ENCODE peak calls at places on chromosomes 12 and 14, in five cellular contexts. One of them, this sample, is unnamed.

GRCh38 chr14:34874386-34875030 is 652 bp downstream of the BAZ1A start:
- DNase-seq in HCT116: no peak
- DNase-seq in SK-N-SH: peak; percentile 86
- DNase-seq in PC-3: peak; percentile 48
- DNase-seq in GM23248: peak; percentile 79
- DNase-seq in this sample: peak; percentile 49

GRCh38 chr12:47080725-47081502 is 1.2 kb upstream of the AMIGO2 start:
- DNase-seq in GM23248: peak; percentile 77
- DNase-seq in PC-3: peak; percentile 75
- DNase-seq in SK-N-SH: no peak
- DNase-seq in HCT116: no peak
- DNase-seq in this sample: no peak

GRCh38 chr14:70114621-70115156 is 74.1 kb downstream of the SLC8A3 start:
- DNase-seq in HCT116: no peak
- DNase-seq in GM23248: no peak
- DNase-seq in SK-N-SH: no peak
- DNase-seq in PC-3: no peak
- DNase-seq in this sample: no peak

GRCh38 chr14:92497391-92497790 is 16.2 kb upstream of the RIN3 start:
- DNase-seq in HCT116: no peak
- DNase-seq in PC-3: no peak
- DNase-seq in GM23248: no peak
- DNase-seq in SK-N-SH: no peak
- DNase-seq in this sample: no peak

GRCh38 chr12:52526511-52526951 is 6.3 kb upstream of the KRT5 start:
- DNase-seq in HCT116: no peak
- DNase-seq in SK-N-SH: no peak
- DNase-seq in PC-3: no peak
- DNase-seq in GM23248: no peak
- DNase-seq in this sample: no peak

GRCh38 chr14:101489092-101489760 is 72.1 kb upstream of the DIO3 start:
- DNase-seq in PC-3: no peak
- DNase-seq in HCT116: no peak
- DNase-seq in SK-N-SH: no peak
- DNase-seq in GM23248: no peak
- DNase-seq in this sample: no peak

GRCh38 chr14:100433428-100433814 is 110.3 kb downstream of the SLC25A47 start:
- DNase-seq in GM23248: peak; percentile 36
- DNase-seq in HCT116: no peak
- DNase-seq in PC-3: no peak
- DNase-seq in SK-N-SH: no peak
- DNase-seq in this sample: no peak

GRCh38 chr12:27732281-27732680 is 21.6 kb downstream of the MRPS35 start:
- DNase-seq in HCT116: no peak
- DNase-seq in PC-3: peak; percentile 51
- DNase-seq in SK-N-SH: no peak
- DNase-seq in GM23248: peak; percentile 26
- DNase-seq in this sample: peak; percentile 52

GRCh38 chr14:85619866-85620265 is 89.9 kb downstream of the FLRT2 start:
- DNase-seq in SK-N-SH: no peak
- DNase-seq in HCT116: no peak
- DNase-seq in PC-3: no peak
- DNase-seq in GM23248: no peak
- DNase-seq in this sample: no peak

GRCh38 chr14:68922201-68922613 is 56.9 kb downstream of the ACTN1 start:
- DNase-seq in GM23248: no peak
- DNase-seq in SK-N-SH: peak; percentile 65
- DNase-seq in HCT116: no peak
- DNase-seq in PC-3: no peak
- DNase-seq in this sample: no peak

GRCh38 chr14:96162265-96162664 is 42.4 kb upstream of the BDKRB2 start:
- DNase-seq in HCT116: no peak
- DNase-seq in SK-N-SH: no peak
- DNase-seq in PC-3: no peak
- DNase-seq in GM23248: peak; percentile 34
- DNase-seq in this sample: no peak

GRCh38 chr12:127785535-127785934 is 481.4 kb upstream of the TMEM132C start:
- DNase-seq in HCT116: no peak
- DNase-seq in SK-N-SH: no peak
- DNase-seq in PC-3: peak; percentile 66
- DNase-seq in GM23248: peak; percentile 89
- DNase-seq in this sample: no peak

GRCh38 chr12:24198070-24198469 is 248.6 kb upstream of the SOX5 start:
- DNase-seq in PC-3: no peak
- DNase-seq in SK-N-SH: no peak
- DNase-seq in GM23248: no peak
- DNase-seq in HCT116: no peak
- DNase-seq in this sample: no peak
- H3K9ac ChIP-seq in PC-3: no peak overlapping the region
- H3K9ac ChIP-seq in SK-N-SH: no peak overlapping the region
- H3K9ac ChIP-seq in GM23248: no peak overlapping the region
- H3K9ac ChIP-seq in HCT116: no peak overlapping the region
- H3K9ac ChIP-seq in this sample: no peak overlapping the region

DNA sequence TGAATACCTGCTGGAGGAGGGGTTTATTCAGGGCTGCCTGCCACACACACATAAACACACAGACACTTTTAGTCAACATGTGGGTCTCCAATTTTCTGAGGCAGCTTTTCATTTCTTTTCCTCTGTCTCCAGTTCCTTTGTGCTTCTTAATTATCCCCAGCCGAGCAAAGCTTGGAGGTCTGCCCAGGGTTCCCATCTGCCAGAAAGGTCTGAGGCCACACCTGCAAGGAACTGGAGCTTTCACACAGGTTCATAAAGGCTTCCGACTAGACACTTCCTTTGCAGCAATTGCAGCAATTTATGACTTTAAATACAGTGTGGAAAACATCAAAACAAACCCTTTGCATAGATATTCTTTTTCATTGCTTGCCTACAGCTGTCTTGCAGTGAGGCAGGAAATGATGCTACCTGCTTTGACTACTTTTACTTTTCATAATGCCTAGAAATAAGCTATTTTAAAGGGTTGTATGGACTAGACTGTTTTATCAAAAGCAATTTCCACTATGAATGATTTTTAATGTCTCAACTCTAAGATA is 1318.9 kb downstream of the AACS start:
- DNase-seq in SK-N-SH: no peak
- DNase-seq in GM23248: no peak
- DNase-seq in PC-3: no peak
- DNase-seq in HCT116: no peak
- DNase-seq in this sample: no peak
- TF ChIP-seq EZH2phosphoT487 in SK-N-SH: no peak
- TF ChIP-seq EZH2phosphoT487 in GM23248: no peak
- TF ChIP-seq EZH2phosphoT487 in PC-3: no peak
- TF ChIP-seq EZH2phosphoT487 in HCT116: no peak
- TF ChIP-seq EZH2phosphoT487 in this sample: no peak

DNA sequence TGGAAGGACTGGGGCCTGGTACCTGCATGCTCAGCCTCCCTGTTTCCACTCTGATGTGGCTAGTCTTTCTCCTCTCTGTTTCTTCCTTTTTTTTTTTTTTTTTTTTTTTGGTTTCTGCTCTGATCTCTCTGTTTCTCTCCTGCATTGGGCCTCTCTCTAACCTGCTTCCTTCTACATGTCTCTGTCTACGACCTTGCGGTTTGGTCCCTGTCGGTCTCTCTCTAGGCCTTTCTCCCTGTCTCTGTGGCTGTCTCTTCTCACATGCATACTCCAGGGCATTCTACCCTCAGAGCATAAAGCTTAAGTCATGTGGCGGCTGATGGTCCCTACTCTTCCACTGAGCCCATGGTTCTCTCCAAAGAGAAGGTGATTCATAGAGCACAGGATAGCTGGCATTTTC is 1096.6 kb downstream of the BCL11B start:
- DNase-seq in PC-3: no peak
- DNase-seq in SK-N-SH: no peak
- DNase-seq in HCT116: no peak
- DNase-seq in GM23248: no peak
- DNase-seq in this sample: no peak
- H3K9ac ChIP-seq in PC-3: no peak overlapping the region
- H3K9ac ChIP-seq in SK-N-SH: no peak overlapping the region
- H3K9ac ChIP-seq in HCT116: no peak overlapping the region
- H3K9ac ChIP-seq in GM23248: no peak overlapping the region
- H3K9ac ChIP-seq in this sample: no peak overlapping the region

GRCh38 chr12:70719084-70719483 is 81.9 kb upstream of the PTPRB start:
- DNase-seq in HCT116: no peak
- DNase-seq in GM23248: no peak
- DNase-seq in SK-N-SH: no peak
- DNase-seq in PC-3: no peak
- DNase-seq in this sample: no peak

GRCh38 chr12:70721216-70721615 is 84.0 kb upstream of the PTPRB start:
- DNase-seq in GM23248: no peak
- DNase-seq in SK-N-SH: no peak
- DNase-seq in HCT116: no peak
- DNase-seq in PC-3: no peak
- DNase-seq in this sample: no peak

GRCh38 chr12:70721958-70722357 is 84.7 kb upstream of the PTPRB start:
- DNase-seq in SK-N-SH: no peak
- DNase-seq in HCT116: no peak
- DNase-seq in GM23248: no peak
- DNase-seq in PC-3: no peak
- DNase-seq in this sample: no peak

GRCh38 chr12:70722584-70723343 is 85.5 kb upstream of the PTPRB start:
- DNase-seq in GM23248: no peak
- DNase-seq in PC-3: no peak
- DNase-seq in SK-N-SH: peak; percentile 10
- DNase-seq in HCT116: no peak
- DNase-seq in this sample: peak; percentile 17

GRCh38 chr12:70719672-70720420 is 82.6 kb upstream of the PTPRB start:
- DNase-seq in PC-3: peak; percentile 46
- DNase-seq in HCT116: no peak
- DNase-seq in SK-N-SH: peak; percentile 48
- DNase-seq in GM23248: peak; percentile 64
- DNase-seq in this sample: peak; percentile 30
- TF ChIP-seq EZH2phosphoT487 in PC-3: no peak
- TF ChIP-seq EZH2phosphoT487 in HCT116: no peak
- TF ChIP-seq EZH2phosphoT487 in SK-N-SH: no peak
- TF ChIP-seq EZH2phosphoT487 in GM23248: no peak
- TF ChIP-seq EZH2phosphoT487 in this sample: no peak

GRCh38 chr14:87567926-87568325 is 425.1 kb downstream of the GALC start:
- DNase-seq in GM23248: no peak
- DNase-seq in SK-N-SH: no peak
- DNase-seq in PC-3: no peak
- DNase-seq in HCT116: no peak
- DNase-seq in this sample: no peak
- H3K9ac ChIP-seq in GM23248: no peak overlapping the region
- H3K9ac ChIP-seq in SK-N-SH: no peak overlapping the region
- H3K9ac ChIP-seq in PC-3: no peak overlapping the region
- H3K9ac ChIP-seq in HCT116: no peak overlapping the region
- H3K9ac ChIP-seq in this sample: no peak overlapping the region

GRCh38 chr12:57732726-57733593 is 5.6 kb downstream of the AGAP2 start:
- DNase-seq in HCT116: no peak
- DNase-seq in GM23248: peak; percentile 43
- DNase-seq in PC-3: no peak
- DNase-seq in SK-N-SH: no peak
- DNase-seq in this sample: no peak
- TF ChIP-seq EZH2phosphoT487 in HCT116: no peak
- TF ChIP-seq EZH2phosphoT487 in GM23248: no peak
- TF ChIP-seq EZH2phosphoT487 in PC-3: no peak
- TF ChIP-seq EZH2phosphoT487 in SK-N-SH: no peak
- TF ChIP-seq EZH2phosphoT487 in this sample: no peak

DNA sequence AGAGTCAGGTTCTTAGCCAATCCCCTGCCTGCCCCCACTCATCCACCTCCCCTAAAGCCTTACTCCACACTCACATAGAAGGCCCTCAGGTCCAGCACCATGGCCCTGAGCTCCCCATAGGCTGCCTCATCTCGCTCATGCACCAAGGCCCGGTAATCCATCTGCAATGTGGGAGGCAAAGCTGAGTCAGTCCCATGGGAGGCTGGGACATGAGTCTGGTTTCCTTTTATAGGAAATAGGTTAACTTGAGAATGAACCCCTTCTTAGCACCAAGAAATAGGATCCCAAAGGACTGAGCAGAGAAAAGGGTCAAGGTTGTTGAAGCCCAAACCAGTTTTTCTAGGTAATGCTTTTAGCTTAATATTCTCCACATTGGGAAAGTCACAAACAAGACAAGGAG is 2.1 kb upstream of the EMC9 start:
- DNase-seq in GM23248: peak; percentile 87
- DNase-seq in HCT116: no peak
- DNase-seq in SK-N-SH: no peak
- DNase-seq in PC-3: no peak
- DNase-seq in this sample: no peak
- H3K9ac ChIP-seq in GM23248: no peak overlapping the region
- H3K9ac ChIP-seq in HCT116: no peak overlapping the region
- H3K9ac ChIP-seq in SK-N-SH: no peak overlapping the region
- H3K9ac ChIP-seq in PC-3: no peak overlapping the region
- H3K9ac ChIP-seq in this sample: no peak overlapping the region

GRCh38 chr12:96770239-96770780 is 136.7 kb upstream of the NEDD1 start:
- DNase-seq in SK-N-SH: no peak
- DNase-seq in GM23248: peak; percentile 9
- DNase-seq in HCT116: no peak
- DNase-seq in PC-3: peak; percentile 64
- DNase-seq in this sample: no peak

DNA sequence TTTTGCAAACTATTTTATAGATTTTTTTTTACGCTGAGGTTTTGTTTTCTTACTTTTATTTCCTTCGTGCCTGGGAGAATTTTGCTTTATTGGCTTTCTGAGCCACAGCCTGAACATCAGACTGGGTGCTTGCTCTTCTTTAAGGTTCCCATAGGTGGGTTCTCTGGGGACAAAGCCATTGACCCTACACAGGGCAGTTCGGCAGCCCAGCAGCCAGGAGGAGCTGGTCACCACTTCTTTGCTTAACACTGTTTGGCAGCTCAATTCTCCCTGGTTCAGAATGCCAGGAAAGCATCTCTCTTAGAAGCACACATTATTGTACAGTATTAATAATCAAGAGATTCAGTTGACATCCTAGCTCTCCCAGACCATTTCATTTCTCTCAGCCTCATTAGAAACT is 140.8 kb upstream of the NEDD1 start:
- DNase-seq in GM23248: peak; percentile 24
- DNase-seq in PC-3: no peak
- DNase-seq in HCT116: no peak
- DNase-seq in SK-N-SH: no peak
- DNase-seq in this sample: no peak
- TF ChIP-seq EZH2phosphoT487 in GM23248: no peak
- TF ChIP-seq EZH2phosphoT487 in PC-3: no peak
- TF ChIP-seq EZH2phosphoT487 in HCT116: no peak
- TF ChIP-seq EZH2phosphoT487 in SK-N-SH: no peak
- TF ChIP-seq EZH2phosphoT487 in this sample: no peak

DNA sequence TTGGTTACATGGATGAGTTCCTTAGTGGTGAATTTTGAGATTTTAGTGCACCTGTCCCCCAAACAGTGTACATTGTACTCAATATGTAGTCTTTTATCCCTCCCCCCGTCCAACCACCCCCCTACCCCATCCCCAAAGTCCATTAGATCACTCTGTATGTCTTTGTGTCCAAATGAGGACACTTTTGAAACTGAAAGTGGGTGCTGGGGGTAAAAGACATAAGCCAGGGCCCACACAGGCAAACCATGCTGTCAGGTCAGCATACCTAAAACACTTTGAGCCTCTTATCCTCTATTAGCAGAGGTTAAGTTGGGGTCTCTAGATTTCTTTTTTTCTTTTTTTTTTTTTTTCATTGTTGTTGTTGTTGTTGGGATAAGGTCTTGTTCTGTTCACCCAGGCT is 31.3 kb upstream of the KICS2 start:
- DNase-seq in GM23248: no peak
- DNase-seq in PC-3: no peak
- DNase-seq in HCT116: no peak
- DNase-seq in SK-N-SH: no peak
- DNase-seq in this sample: peak; percentile 18
- H3K9ac ChIP-seq in GM23248: peak overlapping the region; percentile 54
- H3K9ac ChIP-seq in PC-3: no peak overlapping the region
- H3K9ac ChIP-seq in HCT116: no peak overlapping the region
- H3K9ac ChIP-seq in SK-N-SH: no peak overlapping the region
- H3K9ac ChIP-seq in this sample: no peak overlapping the region